ENCODE peak calls at places on chromosome 17, in four cellular contexts. B is adrenal gland; O is AG04449; L is activated T-helper 9 cell treated with anti-CD3 and anti-CD28 coated beads, Interleukin-2, amount 50 U/mL, for 16 hours. U is an unnamed sample.

GRCh38 chr17:42227849-42228696 is 33.8 kb upstream of the GHDC start:
- DNase-seq in L (no peak), O (no peak), B (no peak), U (no peak)

GRCh38 chr17:6208608-6209180 is 138.5 kb downstream of the WSCD1 start:
- DNase-seq in O (no peak), L (no peak), B (no peak), U (no peak)

GRCh38 chr17:229945-230235 is 48.4 kb upstream of the DOC2B start:
- DNase-seq in B (no peak), L (no peak), O (no peak), U (no peak)

GRCh38 chr17:73203135-73203787 is 10.4 kb downstream of the COG1 start:
- DNase-seq in B (peak), O (no peak), L (no peak), U (no peak)

GRCh38 chr17:68518063-68518815 is 6.0 kb downstream of the PRKAR1A start:
- DNase-seq in B (no peak), O (no peak), L (no peak), U (no peak)

GRCh38 chr17:17236295-17237025 is 508 bp downstream of the FLCN start:
- DNase-seq in L (no peak), B (no peak), O (no peak), U (no peak)

GRCh38 chr17:13600475-13601316 is 1.0 kb downstream of the HS3ST3A1 start:
- DNase-seq in L (no peak), O (no peak), B (no peak), U (no peak)

GRCh38 chr17:15958484-15958854 is 13.5 kb downstream of the ADORA2B start:
- DNase-seq in L (no peak), B (no peak), O (no peak), U (no peak)

GRCh38 chr17:20993863-20994778 is 48.7 kb downstream of the USP22 start:
- DNase-seq in B (no peak), L (no peak), O (no peak), U (no peak)

GRCh38 chr17:71287246-71287828 is 833.5 kb upstream of the SOX9 start:
- DNase-seq in O (no peak), B (no peak), L (no peak), U (no peak)

GRCh38 chr17:19492140-19492539 is 41.5 kb upstream of the SLC47A1 start:
- DNase-seq in O (no peak), B (no peak), L (no peak), U (no peak)

GRCh38 chr17:45411348-45412105 is 21.1 kb downstream of the ARHGAP27 start:
- DNase-seq in L (no peak), O (no peak), B (no peak), U (no peak)

GRCh38 chr17:22268214-22268911 is 576.0 kb downstream of the KCNJ18 start:
- DNase-seq in O (no peak), L (no peak), B (no peak), U (no peak)

GRCh38 chr17:51305182-51305581 is 44.8 kb downstream of the UTP18 start:
- DNase-seq in L (no peak), B (no peak), O (no peak), U (no peak)